ENCODE peak calls at places on chromosomes 11 and 22, in five cellular contexts. Z, T, G, R and M are unnamed samples.

GRCh38 chr11:134245434-134245833 is 7.7 kb downstream of the THYN1 start:
- DNase-seq in Z (no peak), T (no peak), G (no peak), R (no peak), M (no peak)

GRCh38 chr11:10328314-10329090 is 23.6 kb downstream of the ADM start:
- DNase-seq in Z (no peak), T (no peak), G (no peak), R (no peak), M (peak; percentile 94)

GRCh38 chr11:96748639-96749370 is 359.0 kb downstream of the JRKL start:
- DNase-seq in Z (no peak), T (no peak), G (no peak), R (no peak), M (peak; percentile 75)

GRCh38 chr11:115552773-115553438 is 48.7 kb upstream of the CADM1 start:
- DNase-seq in Z (no peak), T (no peak), G (no peak), R (no peak), M (no peak)

GRCh38 chr11:72247584-72247983 is 3.6 kb upstream of the PHOX2A start:
- DNase-seq in Z (no peak), T (no peak), G (no peak), R (no peak), M (no peak)

GRCh38 chr22:39332441-39333064 is 13.1 kb upstream of the RPL3 start:
- DNase-seq in Z (no peak), T (no peak), G (no peak), R (peak; percentile 36), M (peak; percentile 81)

GRCh38 chr22:18024276-18024939 is at the start of gene MICAL3:
- DNase-seq in Z (peak; percentile 68), T (peak; percentile 57), G (no peak), R (no peak), M (peak; percentile 64)

GRCh38 chr11:45152740-45153595 is 6.5 kb downstream of the PRDM11 start:
- DNase-seq in Z (no peak), T (no peak), G (no peak), R (no peak), M (no peak)

GRCh38 chr11:8361664-8362210 is 98.1 kb upstream of the LMO1 start:
- DNase-seq in Z (no peak), T (no peak), G (no peak), R (no peak), M (no peak)

GRCh38 chr11:85756401-85757200 is 54.3 kb downstream of the SYTL2 start:
- DNase-seq in Z (no peak), T (no peak), G (no peak), R (no peak), M (no peak)

GRCh38 chr11:73204711-73205121 is 13.4 kb upstream of the P2RY2 start:
- DNase-seq in Z (no peak), T (no peak), G (no peak), R (no peak), M (no peak)

GRCh38 chr11:82775736-82776346 is 42.2 kb upstream of the FAM181B start:
- DNase-seq in Z (peak; percentile 55), T (peak; percentile 42), G (peak; percentile 42), R (no peak), M (peak; percentile 85)

GRCh38 chr11:1042626-1043562 is 6.4 kb upstream of the MUC6 start:
- DNase-seq in Z (no peak), T (no peak), G (no peak), R (no peak), M (no peak)

GRCh38 chr11:130003717-130004001 is 1.0 kb upstream of the PRDM10 start:
- DNase-seq in Z (no peak), T (no peak), G (no peak), R (no peak), M (no peak)

GRCh38 chr11:10385696-10386095 is 69.4 kb upstream of the AMPD3 start:
- DNase-seq in Z (no peak), T (no peak), G (no peak), R (no peak), M (no peak)

GRCh38 chr22:49255741-49256318 is 571.8 kb downstream of the BRD1 start:
- DNase-seq in Z (no peak), T (no peak), G (no peak), R (no peak), M (no peak)

GRCh38 chr11:95699631-95700470 is 89.7 kb downstream of the FAM76B start:
- DNase-seq in Z (no peak), T (no peak), G (no peak), R (no peak), M (no peak)

GRCh38 chr11:100396281-100396680 is 290.8 kb upstream of the ARHGAP42 start:
- DNase-seq in Z (no peak), T (no peak), G (no peak), R (no peak), M (no peak)

DNA sequence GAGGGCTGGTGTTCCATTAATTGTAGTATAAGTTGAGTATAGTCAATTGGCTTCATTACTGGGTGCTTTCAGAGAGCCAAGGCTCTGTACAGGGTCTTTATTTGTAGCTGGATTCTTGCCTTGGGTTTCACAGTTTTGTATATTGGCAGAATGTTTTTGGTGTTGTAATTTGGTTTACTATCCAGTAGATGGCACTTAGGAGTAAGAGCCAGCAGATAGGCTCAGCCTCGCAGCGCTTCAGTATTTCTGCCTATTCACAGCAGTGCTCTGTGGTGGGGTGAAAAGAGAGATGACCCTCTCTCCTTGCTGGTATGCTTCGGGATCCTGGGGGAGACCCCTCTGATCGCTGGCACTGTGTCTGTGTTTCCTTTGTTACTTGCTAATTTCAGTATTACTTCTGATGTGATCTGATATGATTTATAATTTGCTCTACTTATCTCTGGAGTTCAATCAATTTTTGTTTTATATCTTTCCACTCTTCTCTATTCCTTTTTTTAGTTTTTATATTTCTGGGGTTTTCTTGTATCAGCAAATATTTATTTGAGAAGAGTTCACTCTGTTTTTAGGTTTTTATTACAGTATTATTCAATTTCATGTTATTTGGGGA is 52.2 kb downstream of the ANO5 start:
- DNase-seq in Z (peak; percentile 6), T (peak; percentile 6), G (peak; percentile 20), R (no peak), M (peak; percentile 36)
- TF ChIP-seq MYC in Z (no peak), T (no peak), G (no peak), R (no peak), M (no peak)

DNA sequence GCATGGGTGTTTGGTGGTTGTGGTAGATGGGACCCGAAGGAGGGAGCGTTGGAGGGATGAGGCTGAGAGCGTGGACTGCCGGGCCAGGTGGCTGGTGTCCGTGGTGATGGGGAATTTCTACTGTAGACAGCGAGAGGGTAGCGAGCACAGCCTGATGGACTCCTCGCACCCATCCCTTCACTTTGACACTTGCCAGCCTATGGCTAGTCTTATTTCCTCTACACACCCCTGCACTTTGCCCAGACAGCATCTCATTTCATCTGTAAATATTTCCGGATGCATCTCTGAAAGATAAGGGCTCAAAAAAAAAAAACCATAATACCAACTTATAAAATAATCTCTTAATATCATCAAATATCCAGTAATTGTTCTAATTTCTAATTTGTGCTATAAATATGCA is 5.8 kb downstream of the OMP start:
- DNase-seq in Z (no peak), T (no peak), G (no peak), R (no peak), M (no peak)
- H3K4me1 ChIP-seq in Z (peaks cover 18% of the 10 kb centered on the region), T (peaks cover 62% of the 10 kb centered on the region), G (peaks cover 42% of the 10 kb centered on the region), R (no peaks in the 10 kb centered on the region), M (peaks cover 17% of the 10 kb centered on the region)

DNA sequence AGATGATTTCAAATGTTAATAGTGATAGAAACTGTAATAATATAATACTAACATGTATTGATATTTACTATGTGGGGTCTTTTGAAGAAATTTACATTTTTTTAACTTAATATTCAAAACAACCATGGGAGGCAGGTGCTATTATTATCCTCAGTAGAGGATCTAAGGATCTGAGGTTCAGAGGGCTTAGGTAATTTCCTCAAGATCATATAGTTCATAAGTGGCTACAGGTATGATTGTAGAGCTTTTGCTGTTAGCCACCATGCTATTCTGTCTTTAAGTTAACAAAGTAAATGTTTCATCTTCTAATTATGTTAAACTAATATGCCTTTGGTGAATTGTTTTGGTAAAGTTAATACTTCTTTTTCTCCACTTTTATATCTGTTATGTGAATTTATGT is 83.6 kb downstream of the PDE3B start:
- DNase-seq in Z (no peak), T (no peak), G (no peak), R (no peak), M (no peak)
- H3K27ac ChIP-seq in Z (no peak overlapping the region), T (no peak overlapping the region), G (no peak overlapping the region), R (no peak overlapping the region), M (no peak overlapping the region)

DNA sequence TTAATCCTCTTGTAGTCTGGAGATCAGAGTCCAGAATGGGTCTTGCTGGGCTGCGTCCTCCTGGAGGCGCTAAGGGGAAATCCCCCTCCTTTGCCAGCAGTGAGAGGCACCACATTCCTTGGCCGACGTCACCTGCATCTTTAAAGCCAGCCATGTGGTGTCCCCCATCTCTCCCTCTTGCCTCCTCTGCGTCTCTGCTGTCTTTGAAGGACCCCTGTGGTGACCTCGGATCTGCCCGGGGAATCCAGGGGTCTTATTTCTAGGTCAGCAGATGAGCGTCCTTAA is 27.2 kb upstream of the PARVB start:
- DNase-seq in Z (no peak), T (no peak), G (no peak), R (no peak), M (no peak)
- TF ChIP-seq MYC in Z (no peak), T (no peak), G (no peak), R (no peak), M (no peak)

GRCh38 chr22:30783021-30783420 is 88.3 kb downstream of the OSBP2 start:
- DNase-seq in Z (no peak), T (no peak), G (no peak), R (no peak), M (no peak)
- H3K4me1 ChIP-seq in Z (no peaks in the 10 kb centered on the region), T (peaks cover 11% of the 10 kb centered on the region), G (peaks cover 11% of the 10 kb centered on the region), R (no peaks in the 10 kb centered on the region), M (peaks cover 3% of the 10 kb centered on the region)

GRCh38 chr22:42684462-42685195 is 35.4 kb upstream of the CYB5R3 start:
- DNase-seq in Z (no peak), T (no peak), G (no peak), R (no peak), M (no peak)
- H3K27ac ChIP-seq in Z (no peak overlapping the region), T (no peak overlapping the region), G (no peak overlapping the region), R (no peak overlapping the region), M (no peak overlapping the region)

DNA sequence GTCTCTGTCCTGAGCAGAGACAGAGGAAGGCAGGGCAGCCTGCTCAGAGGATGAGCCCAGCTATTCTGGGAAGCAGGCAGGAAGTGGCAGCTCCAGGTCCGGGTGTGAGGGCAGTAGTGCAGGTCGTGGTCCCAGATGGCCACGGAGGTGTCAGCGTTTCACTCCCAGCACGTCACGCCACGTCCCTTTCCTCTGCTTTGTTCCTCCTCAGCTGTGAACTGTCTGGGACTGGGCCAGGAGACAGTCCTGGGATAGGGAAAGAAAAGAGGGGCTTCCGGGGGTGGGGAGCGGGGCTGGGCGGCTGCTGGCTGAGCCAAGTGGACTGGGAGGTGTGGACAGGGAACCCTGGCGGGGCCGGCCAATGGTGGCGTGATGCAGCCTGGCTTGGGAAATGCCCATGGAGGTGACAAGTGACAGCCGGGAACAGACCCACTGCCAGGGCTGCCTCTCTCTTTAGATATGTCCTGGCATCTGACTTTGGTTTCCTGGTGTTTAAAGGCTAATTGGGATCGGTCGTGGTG is 64.7 kb downstream of the KCNQ1 start:
- DNase-seq in Z (peak; percentile 8), T (no peak), G (no peak), R (no peak), M (no peak)
- TF ChIP-seq MYC in Z (no peak), T (no peak), G (no peak), R (no peak), M (no peak)